ENCODE peak calls at places on chromosomes 5 and 9, in seven cellular contexts. One of them, this sample, is unnamed. For H3K4me1, the result is how much of the 10 kb centered on the place peaks cover.

GRCh38 chr5:2579126-2579525 is 172.4 kb downstream of the IRX2 start:
- DNase-seq in heart left ventricle: no peak
- DNase-seq in aorta: no peak
- DNase-seq in uterus: no peak
- DNase-seq in CD4-positive, alpha-beta memory T cell: no peak
- DNase-seq in IMR-90: no peak
- DNase-seq in GM23248: no peak
- DNase-seq in this sample: no peak

GRCh38 chr5:59036274-59036961 is 453.5 kb downstream of the RAB3C start:
- DNase-seq in GM23248: peak
- DNase-seq in aorta: peak
- DNase-seq in heart left ventricle: no peak
- DNase-seq in uterus: peak
- DNase-seq in IMR-90: peak
- DNase-seq in CD4-positive, alpha-beta memory T cell: peak
- DNase-seq in this sample: peak

GRCh38 chr9:5516453-5517220 is 6.3 kb downstream of the PDCD1LG2 start:
- DNase-seq in IMR-90: no peak
- DNase-seq in CD4-positive, alpha-beta memory T cell: no peak
- DNase-seq in aorta: no peak
- DNase-seq in GM23248: no peak
- DNase-seq in uterus: no peak
- DNase-seq in heart left ventricle: no peak
- DNase-seq in this sample: no peak

GRCh38 chr5:83348281-83348780 is 123.2 kb upstream of the VCAN start:
- DNase-seq in CD4-positive, alpha-beta memory T cell: no peak
- DNase-seq in GM23248: no peak
- DNase-seq in heart left ventricle: no peak
- DNase-seq in uterus: no peak
- DNase-seq in aorta: no peak
- DNase-seq in IMR-90: no peak
- DNase-seq in this sample: no peak

GRCh38 chr9:93950619-93951601 is 4.2 kb downstream of the BARX1 start:
- DNase-seq in aorta: peak
- DNase-seq in CD4-positive, alpha-beta memory T cell: no peak
- DNase-seq in GM23248: peak
- DNase-seq in IMR-90: no peak
- DNase-seq in heart left ventricle: no peak
- DNase-seq in uterus: no peak
- DNase-seq in this sample: peak

GRCh38 chr9:100411472-100412270 is 15.3 kb upstream of the MSANTD3 start:
- DNase-seq in GM23248: peak
- DNase-seq in heart left ventricle: peak
- DNase-seq in IMR-90: peak
- DNase-seq in aorta: peak
- DNase-seq in uterus: peak
- DNase-seq in CD4-positive, alpha-beta memory T cell: peak
- DNase-seq in this sample: peak

GRCh38 chr9:92640398-92641091 is 29.4 kb downstream of the IPPK start:
- DNase-seq in GM23248: no peak
- DNase-seq in heart left ventricle: no peak
- DNase-seq in IMR-90: no peak
- DNase-seq in uterus: no peak
- DNase-seq in aorta: no peak
- DNase-seq in CD4-positive, alpha-beta memory T cell: no peak
- DNase-seq in this sample: no peak

GRCh38 chr9:96646081-96646991 is 8.8 kb downstream of the PRXL2C start:
- DNase-seq in GM23248: peak
- DNase-seq in uterus: no peak
- DNase-seq in aorta: peak
- DNase-seq in CD4-positive, alpha-beta memory T cell: no peak
- DNase-seq in heart left ventricle: no peak
- DNase-seq in IMR-90: peak
- DNase-seq in this sample: no peak

GRCh38 chr5:36573441-36573840 is 33.0 kb upstream of the SLC1A3 start:
- DNase-seq in heart left ventricle: no peak
- DNase-seq in aorta: no peak
- DNase-seq in CD4-positive, alpha-beta memory T cell: no peak
- DNase-seq in GM23248: peak
- DNase-seq in uterus: no peak
- DNase-seq in IMR-90: peak
- DNase-seq in this sample: no peak

GRCh38 chr9:91296354-91296753 is 65.4 kb downstream of the AUH start:
- DNase-seq in GM23248: no peak
- DNase-seq in IMR-90: no peak
- DNase-seq in CD4-positive, alpha-beta memory T cell: no peak
- DNase-seq in uterus: no peak
- DNase-seq in heart left ventricle: no peak
- DNase-seq in aorta: no peak
- DNase-seq in this sample: no peak

GRCh38 chr5:135229679-135230132 is 169.3 kb downstream of the MACROH2A1 start:
- DNase-seq in heart left ventricle: no peak
- DNase-seq in CD4-positive, alpha-beta memory T cell: no peak
- DNase-seq in GM23248: no peak
- DNase-seq in aorta: peak
- DNase-seq in IMR-90: no peak
- DNase-seq in uterus: no peak
- DNase-seq in this sample: no peak

GRCh38 chr9:71490810-71491209 is 277.5 kb downstream of the CEMIP2 start:
- DNase-seq in heart left ventricle: no peak
- DNase-seq in aorta: no peak
- DNase-seq in GM23248: peak
- DNase-seq in CD4-positive, alpha-beta memory T cell: no peak
- DNase-seq in uterus: no peak
- DNase-seq in IMR-90: no peak
- DNase-seq in this sample: no peak

GRCh38 chr5:66739923-66740322 is 143.7 kb downstream of the MAST4 start:
- DNase-seq in IMR-90: no peak
- DNase-seq in aorta: no peak
- DNase-seq in heart left ventricle: no peak
- DNase-seq in GM23248: peak
- DNase-seq in CD4-positive, alpha-beta memory T cell: no peak
- DNase-seq in uterus: no peak
- DNase-seq in this sample: no peak

GRCh38 chr9:129868571-129869486 is 33.6 kb downstream of the USP20 start:
- DNase-seq in IMR-90: no peak
- DNase-seq in GM23248: no peak
- DNase-seq in heart left ventricle: no peak
- DNase-seq in CD4-positive, alpha-beta memory T cell: peak
- DNase-seq in aorta: peak
- DNase-seq in uterus: no peak
- DNase-seq in this sample: no peak

GRCh38 chr9:134656334-134657034 is 14.9 kb downstream of the COL5A1 start:
- DNase-seq in aorta: peak
- DNase-seq in CD4-positive, alpha-beta memory T cell: no peak
- DNase-seq in heart left ventricle: no peak
- DNase-seq in IMR-90: no peak
- DNase-seq in uterus: no peak
- DNase-seq in GM23248: peak
- DNase-seq in this sample: no peak

GRCh38 chr5:9878196-9878595 is 248.0 kb upstream of the TAS2R1 start:
- DNase-seq in aorta: no peak
- DNase-seq in uterus: no peak
- DNase-seq in heart left ventricle: no peak
- DNase-seq in GM23248: peak
- DNase-seq in CD4-positive, alpha-beta memory T cell: no peak
- DNase-seq in IMR-90: no peak
- DNase-seq in this sample: no peak

GRCh38 chr5:73104326-73104725 is 16.0 kb upstream of the TMEM171 start:
- DNase-seq in uterus: no peak
- DNase-seq in CD4-positive, alpha-beta memory T cell: no peak
- DNase-seq in heart left ventricle: no peak
- DNase-seq in IMR-90: no peak
- DNase-seq in GM23248: no peak
- DNase-seq in aorta: no peak
- DNase-seq in this sample: no peak

GRCh38 chr9:107243757-107244156 is 39.3 kb upstream of the RAD23B start:
- DNase-seq in heart left ventricle: no peak
- DNase-seq in uterus: no peak
- DNase-seq in CD4-positive, alpha-beta memory T cell: peak
- DNase-seq in aorta: no peak
- DNase-seq in IMR-90: peak
- DNase-seq in GM23248: peak
- DNase-seq in this sample: no peak

GRCh38 chr5:167953151-167953788 is 338.2 kb upstream of the WWC1 start:
- DNase-seq in GM23248: no peak
- DNase-seq in uterus: no peak
- DNase-seq in CD4-positive, alpha-beta memory T cell: no peak
- DNase-seq in aorta: no peak
- DNase-seq in IMR-90: no peak
- DNase-seq in heart left ventricle: no peak
- DNase-seq in this sample: no peak

GRCh38 chr9:135046156-135047025 is 41.1 kb upstream of the OLFM1 start:
- DNase-seq in uterus: no peak
- DNase-seq in aorta: no peak
- DNase-seq in heart left ventricle: no peak
- DNase-seq in IMR-90: no peak
- DNase-seq in CD4-positive, alpha-beta memory T cell: no peak
- DNase-seq in GM23248: no peak
- DNase-seq in this sample: no peak

GRCh38 chr5:134526483-134527155 is 1.1 kb downstream of the JADE2 start:
- DNase-seq in GM23248: peak
- DNase-seq in uterus: peak
- DNase-seq in IMR-90: no peak
- DNase-seq in heart left ventricle: peak
- DNase-seq in aorta: peak
- DNase-seq in CD4-positive, alpha-beta memory T cell: peak
- DNase-seq in this sample: peak

GRCh38 chr9:37191403-37192089 is 71.2 kb downstream of the ZCCHC7 start:
- DNase-seq in uterus: no peak
- DNase-seq in CD4-positive, alpha-beta memory T cell: no peak
- DNase-seq in heart left ventricle: no peak
- DNase-seq in GM23248: no peak
- DNase-seq in aorta: no peak
- DNase-seq in IMR-90: no peak
- DNase-seq in this sample: no peak

GRCh38 chr9:77997611-77998349 is 33.8 kb downstream of the GNAQ start:
- DNase-seq in CD4-positive, alpha-beta memory T cell: no peak
- DNase-seq in IMR-90: peak
- DNase-seq in heart left ventricle: peak
- DNase-seq in uterus: no peak
- DNase-seq in aorta: peak
- DNase-seq in GM23248: no peak
- DNase-seq in this sample: no peak

GRCh38 chr5:68699966-68700365 is 393.8 kb upstream of the SLC30A5 start:
- DNase-seq in IMR-90: no peak
- DNase-seq in uterus: no peak
- DNase-seq in aorta: no peak
- DNase-seq in CD4-positive, alpha-beta memory T cell: no peak
- DNase-seq in heart left ventricle: no peak
- DNase-seq in GM23248: no peak
- DNase-seq in this sample: no peak

GRCh38 chr9:4207476-4207875 is 92.4 kb downstream of the GLIS3 start:
- DNase-seq in IMR-90: no peak
- DNase-seq in CD4-positive, alpha-beta memory T cell: no peak
- DNase-seq in GM23248: no peak
- DNase-seq in aorta: no peak
- DNase-seq in uterus: no peak
- DNase-seq in heart left ventricle: no peak
- DNase-seq in this sample: no peak

DNA sequence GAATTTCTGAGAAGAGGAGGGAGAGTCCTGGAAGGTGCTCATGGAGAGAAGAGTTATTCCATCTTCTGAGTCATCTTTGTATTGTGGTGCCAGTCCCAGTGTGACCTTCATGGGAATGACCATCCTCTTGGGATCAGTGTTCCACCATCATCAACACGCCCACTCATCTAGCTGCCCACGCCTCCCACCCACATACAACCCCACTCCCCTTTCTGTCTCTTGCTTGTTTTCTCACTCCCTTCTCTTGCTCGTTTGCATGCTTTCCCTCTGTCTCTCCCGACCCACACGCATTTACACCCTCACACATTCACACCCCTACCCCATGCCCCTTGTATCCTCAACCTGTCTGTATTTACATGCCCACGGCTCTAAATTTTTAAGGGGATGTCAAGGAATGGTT is 160.2 kb downstream of the ARHGAP26 start:
- DNase-seq in CD4-positive, alpha-beta memory T cell: no peak
- DNase-seq in IMR-90: no peak
- DNase-seq in GM23248: no peak
- DNase-seq in uterus: no peak
- DNase-seq in heart left ventricle: no peak
- DNase-seq in aorta: no peak
- DNase-seq in this sample: no peak
- H3K27ac ChIP-seq in CD4-positive, alpha-beta memory T cell: no peak
- H3K27ac ChIP-seq in IMR-90: no peak
- H3K27ac ChIP-seq in GM23248: no peak
- H3K27ac ChIP-seq in uterus: no peak
- H3K27ac ChIP-seq in heart left ventricle: peak
- H3K27ac ChIP-seq in aorta: no peak
- H3K27ac ChIP-seq in this sample: peak

GRCh38 chr9:36149197-36149596 is 12.7 kb downstream of the GLIPR2 start:
- DNase-seq in uterus: peak
- DNase-seq in GM23248: peak
- DNase-seq in IMR-90: peak
- DNase-seq in aorta: no peak
- DNase-seq in CD4-positive, alpha-beta memory T cell: no peak
- DNase-seq in heart left ventricle: no peak
- DNase-seq in this sample: no peak
- H3K4me1 ChIP-seq in uterus: under half
- H3K4me1 ChIP-seq in GM23248: under half
- H3K4me1 ChIP-seq in IMR-90: under half
- H3K4me1 ChIP-seq in aorta: under half
- H3K4me1 ChIP-seq in CD4-positive, alpha-beta memory T cell: half or more
- H3K4me1 ChIP-seq in heart left ventricle: half or more
- H3K4me1 ChIP-seq in this sample: under half

GRCh38 chr5:174371600-174372094 is 326.1 kb downstream of the NSG2 start:
- DNase-seq in uterus: no peak
- DNase-seq in heart left ventricle: no peak
- DNase-seq in CD4-positive, alpha-beta memory T cell: no peak
- DNase-seq in aorta: no peak
- DNase-seq in GM23248: peak
- DNase-seq in IMR-90: no peak
- DNase-seq in this sample: no peak
- H3K27ac ChIP-seq in uterus: no peak
- H3K27ac ChIP-seq in heart left ventricle: no peak
- H3K27ac ChIP-seq in CD4-positive, alpha-beta memory T cell: no peak
- H3K27ac ChIP-seq in aorta: no peak
- H3K27ac ChIP-seq in GM23248: no peak
- H3K27ac ChIP-seq in IMR-90: no peak
- H3K27ac ChIP-seq in this sample: no peak

GRCh38 chr5:119289413-119289812 is 66.4 kb upstream of the TNFAIP8 start:
- DNase-seq in CD4-positive, alpha-beta memory T cell: no peak
- DNase-seq in aorta: no peak
- DNase-seq in heart left ventricle: no peak
- DNase-seq in GM23248: no peak
- DNase-seq in uterus: no peak
- DNase-seq in IMR-90: no peak
- DNase-seq in this sample: no peak
- H3K4me1 ChIP-seq in CD4-positive, alpha-beta memory T cell: half or more
- H3K4me1 ChIP-seq in aorta: under half
- H3K4me1 ChIP-seq in heart left ventricle: half or more
- H3K4me1 ChIP-seq in GM23248: under half
- H3K4me1 ChIP-seq in uterus: under half
- H3K4me1 ChIP-seq in IMR-90: under half
- H3K4me1 ChIP-seq in this sample: under half

This sample was measured in lung.